ENCODE peak calls at places on chromosome 10, in six cellular contexts. C is natural killer cell; W is endodermal cell; F is transverse colon; T is AG04450; G is CD8-positive, alpha-beta T cell. L is an unnamed sample.

GRCh38 chr10:93541402-93542357 is 24.8 kb upstream of the FFAR4 start:
- DNase-seq in C (no peak), W (peak), F (peak), T (no peak), G (no peak), L (no peak)

GRCh38 chr10:44888861-44889260 is 22.3 kb upstream of the TMEM72 start:
- DNase-seq in C (no peak), W (peak), F (peak), T (no peak), G (no peak), L (no peak)

GRCh38 chr10:9081988-9082387 is 1027.5 kb downstream of the GATA3 start:
- DNase-seq in C (no peak), W (no peak), F (no peak), T (no peak), G (no peak), L (no peak)

GRCh38 chr10:22611425-22612111 is 102.8 kb downstream of the PIP4K2A start:
- DNase-seq in C (no peak), W (no peak), F (peak), T (no peak), G (no peak), L (no peak)

GRCh38 chr10:103696411-103697145 is 158.8 kb downstream of the SH3PXD2A start:
- DNase-seq in C (no peak), W (peak), F (peak), T (peak), G (peak), L (peak)

GRCh38 chr10:71737356-71738172 is 18.0 kb upstream of the C10orf105 start:
- DNase-seq in C (no peak), W (no peak), F (no peak), T (no peak), G (no peak), L (no peak)

GRCh38 chr10:109282510-109282909 is 640.8 kb downstream of the XPNPEP1 start:
- DNase-seq in C (no peak), W (no peak), F (no peak), T (peak), G (no peak), L (no peak)

GRCh38 chr10:43692051-43692825 is 43.6 kb upstream of the ZNF32 start:
- DNase-seq in C (no peak), W (no peak), F (no peak), T (no peak), G (no peak), L (no peak)

GRCh38 chr10:84743483-84743882 is 415.1 kb downstream of the CCSER2 start:
- DNase-seq in C (no peak), W (no peak), F (no peak), T (no peak), G (no peak), L (no peak)

GRCh38 chr10:61986788-61987187 is 85.3 kb downstream of the ARID5B start:
- DNase-seq in C (no peak), W (peak), F (no peak), T (no peak), G (no peak), L (no peak)

GRCh38 chr10:96505150-96506136 is 8.3 kb downstream of the TLL2 start:
- DNase-seq in C (no peak), W (no peak), F (no peak), T (no peak), G (no peak), L (no peak)

GRCh38 chr10:13271552-13272163 is 28.2 kb downstream of the PHYH start:
- DNase-seq in C (peak), W (peak), F (peak), T (no peak), G (peak), L (peak)

GRCh38 chr10:19730848-19731247 is 85.4 kb upstream of the PLXDC2 start:
- DNase-seq in C (no peak), W (no peak), F (no peak), T (no peak), G (no peak), L (no peak)

DNA sequence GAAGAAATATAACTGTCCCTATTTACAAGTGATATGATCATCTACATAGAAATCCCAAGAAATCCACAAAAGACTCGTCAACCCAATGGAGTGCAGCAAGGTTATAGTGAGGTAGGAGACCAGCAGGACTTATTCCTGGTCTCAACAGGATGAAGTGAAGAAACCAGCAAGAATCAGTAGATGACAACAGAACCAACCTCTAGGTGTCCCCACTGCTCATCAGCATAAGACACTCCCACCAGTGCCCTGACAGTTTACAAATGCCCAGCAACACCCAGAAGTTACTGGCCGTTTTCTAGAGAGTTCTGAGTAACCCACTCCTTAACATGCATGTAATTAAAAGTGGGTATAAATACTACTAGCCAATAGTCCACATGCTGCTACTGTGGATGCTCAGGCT is 470.5 kb upstream of the LRRTM3 start:
- DNase-seq in C (no peak), W (no peak), F (no peak), T (no peak), G (no peak), L (no peak)
- TF ChIP-seq CTCF in C (no peak), W (peak), F (no peak), T (peak), G (no peak), L (no peak)

GRCh38 chr10:111756541-111757061 is 427.0 kb downstream of the GPAM start:
- DNase-seq in C (no peak), W (peak), F (peak), T (no peak), G (no peak), L (no peak)

GRCh38 chr10:111766464-111766863 is 417.1 kb downstream of the GPAM start:
- DNase-seq in C (no peak), W (no peak), F (no peak), T (no peak), G (no peak), L (no peak)

GRCh38 chr10:111758593-111758992 is 425.0 kb downstream of the GPAM start:
- DNase-seq in C (no peak), W (no peak), F (no peak), T (no peak), G (no peak), L (no peak)

GRCh38 chr10:111765216-111765615 is 418.3 kb downstream of the GPAM start:
- DNase-seq in C (no peak), W (no peak), F (no peak), T (no peak), G (no peak), L (no peak)

GRCh38 chr10:111762114-111762513 is 421.5 kb downstream of the GPAM start:
- DNase-seq in C (no peak), W (no peak), F (no peak), T (no peak), G (no peak), L (no peak)
- TF ChIP-seq CTCF in C (no peak), W (peak), F (no peak), T (no peak), G (no peak), L (no peak)

GRCh38 chr10:132443605-132443997 is 46.6 kb downstream of the PWWP2B start:
- DNase-seq in C (peak), W (no peak), F (peak), T (no peak), G (peak), L (peak)
- TF ChIP-seq CTCF in C (peak), W (no peak), F (peak), T (peak), G (peak), L (no peak)

DNA sequence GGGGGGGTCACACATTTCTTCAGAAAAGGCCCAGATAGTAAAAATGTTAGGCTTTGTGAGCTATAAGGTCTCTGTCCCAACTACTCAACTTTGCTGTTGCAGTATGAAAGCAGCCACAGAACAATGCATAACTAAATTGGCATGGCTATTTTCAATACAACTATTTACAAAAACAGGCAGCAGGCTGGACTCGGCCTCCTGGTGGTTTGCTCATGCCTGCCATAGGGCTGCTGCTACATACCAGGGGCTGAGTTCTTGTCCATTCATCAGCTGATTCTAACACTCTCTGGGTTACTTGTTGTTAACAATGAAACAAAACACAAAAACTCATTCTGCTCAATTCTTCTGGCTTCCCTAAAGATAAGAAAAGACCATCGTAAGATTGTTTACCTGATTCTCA is 109.4 kb upstream of the ADAM12 start:
- DNase-seq in C (no peak), W (no peak), F (no peak), T (no peak), G (no peak), L (no peak)
- TF ChIP-seq CTCF in C (no peak), W (peak), F (no peak), T (peak), G (no peak), L (no peak)